ENCODE peak calls at places on chromosomes 2 and 18, in four cellular contexts. One of them, this sample, is unnamed.

GRCh38 chr2:45652090-45653050 is 895 bp downstream of the PRKCE start:
- DNase-seq in GM12865: peak
- DNase-seq in cardiac muscle cell: peak
- DNase-seq in fibroblast of lung: peak
- DNase-seq in this sample: no peak

GRCh38 chr2:70922591-70923234 is 13.0 kb upstream of the ATP6V1B1 start:
- DNase-seq in GM12865: no peak
- DNase-seq in cardiac muscle cell: no peak
- DNase-seq in fibroblast of lung: no peak
- DNase-seq in this sample: no peak

GRCh38 chr2:174332607-174333001 is 2.1 kb upstream of the SP9 start:
- DNase-seq in fibroblast of lung: no peak
- DNase-seq in cardiac muscle cell: no peak
- DNase-seq in GM12865: no peak
- DNase-seq in this sample: no peak

GRCh38 chr2:204116154-204116792 is 179.7 kb downstream of the ICOS start:
- DNase-seq in GM12865: no peak
- DNase-seq in fibroblast of lung: peak
- DNase-seq in cardiac muscle cell: no peak
- DNase-seq in this sample: no peak

GRCh38 chr18:79549638-79550000 is 130.0 kb upstream of the CTDP1 start:
- DNase-seq in GM12865: no peak
- DNase-seq in fibroblast of lung: no peak
- DNase-seq in cardiac muscle cell: no peak
- DNase-seq in this sample: no peak

GRCh38 chr2:1868683-1869141 is 124.4 kb upstream of the PXDN start:
- DNase-seq in fibroblast of lung: no peak
- DNase-seq in cardiac muscle cell: no peak
- DNase-seq in GM12865: no peak
- DNase-seq in this sample: no peak

GRCh38 chr2:10240911-10241610 is 61.6 kb upstream of the HPCAL1 start:
- DNase-seq in cardiac muscle cell: no peak
- DNase-seq in GM12865: no peak
- DNase-seq in fibroblast of lung: no peak
- DNase-seq in this sample: no peak

GRCh38 chr2:134258684-134259408 is 5.0 kb downstream of the MGAT5 start:
- DNase-seq in GM12865: peak
- DNase-seq in fibroblast of lung: no peak
- DNase-seq in cardiac muscle cell: no peak
- DNase-seq in this sample: no peak

GRCh38 chr2:31107588-31108300 is 30.5 kb downstream of the GALNT14 start:
- DNase-seq in GM12865: no peak
- DNase-seq in fibroblast of lung: peak
- DNase-seq in cardiac muscle cell: peak
- DNase-seq in this sample: no peak

GRCh38 chr18:55781481-55781957 is 193.5 kb upstream of the TCF4 start:
- DNase-seq in GM12865: peak
- DNase-seq in cardiac muscle cell: peak
- DNase-seq in fibroblast of lung: peak
- DNase-seq in this sample: no peak

GRCh38 chr18:59556265-59556664 is 141.0 kb downstream of the CCBE1 start:
- DNase-seq in GM12865: no peak
- DNase-seq in cardiac muscle cell: no peak
- DNase-seq in fibroblast of lung: peak
- DNase-seq in this sample: no peak

GRCh38 chr2:180604077-180604476 is 376.3 kb upstream of the UBE2E3 start:
- DNase-seq in GM12865: peak
- DNase-seq in fibroblast of lung: peak
- DNase-seq in cardiac muscle cell: no peak
- DNase-seq in this sample: no peak

GRCh38 chr18:9902832-9903231 is 11.0 kb upstream of the VAPA start:
- DNase-seq in cardiac muscle cell: no peak
- DNase-seq in fibroblast of lung: no peak
- DNase-seq in GM12865: no peak
- DNase-seq in this sample: no peak

GRCh38 chr18:7590800-7591560 is 23.9 kb downstream of the PTPRM start:
- DNase-seq in cardiac muscle cell: no peak
- DNase-seq in fibroblast of lung: no peak
- DNase-seq in GM12865: no peak
- DNase-seq in this sample: no peak

GRCh38 chr18:12393510-12393909 is 14.2 kb upstream of the PRELID3A start:
- DNase-seq in fibroblast of lung: no peak
- DNase-seq in cardiac muscle cell: no peak
- DNase-seq in GM12865: no peak
- DNase-seq in this sample: no peak

GRCh38 chr2:191738667-191739066 is 60.7 kb downstream of the NABP1 start:
- DNase-seq in fibroblast of lung: no peak
- DNase-seq in cardiac muscle cell: no peak
- DNase-seq in GM12865: no peak
- DNase-seq in this sample: no peak

GRCh38 chr2:86170449-86170848 is 24.8 kb downstream of the IMMT start:
- DNase-seq in GM12865: no peak
- DNase-seq in fibroblast of lung: no peak
- DNase-seq in cardiac muscle cell: no peak
- DNase-seq in this sample: no peak

GRCh38 chr2:241375300-241375699 is 19.2 kb downstream of the FARP2 start:
- DNase-seq in fibroblast of lung: no peak
- DNase-seq in GM12865: no peak
- DNase-seq in cardiac muscle cell: no peak
- DNase-seq in this sample: no peak
- TF ChIP-seq CTCF in fibroblast of lung: no peak
- TF ChIP-seq CTCF in GM12865: no peak
- TF ChIP-seq CTCF in cardiac muscle cell: no peak
- TF ChIP-seq CTCF in this sample: no peak

DNA sequence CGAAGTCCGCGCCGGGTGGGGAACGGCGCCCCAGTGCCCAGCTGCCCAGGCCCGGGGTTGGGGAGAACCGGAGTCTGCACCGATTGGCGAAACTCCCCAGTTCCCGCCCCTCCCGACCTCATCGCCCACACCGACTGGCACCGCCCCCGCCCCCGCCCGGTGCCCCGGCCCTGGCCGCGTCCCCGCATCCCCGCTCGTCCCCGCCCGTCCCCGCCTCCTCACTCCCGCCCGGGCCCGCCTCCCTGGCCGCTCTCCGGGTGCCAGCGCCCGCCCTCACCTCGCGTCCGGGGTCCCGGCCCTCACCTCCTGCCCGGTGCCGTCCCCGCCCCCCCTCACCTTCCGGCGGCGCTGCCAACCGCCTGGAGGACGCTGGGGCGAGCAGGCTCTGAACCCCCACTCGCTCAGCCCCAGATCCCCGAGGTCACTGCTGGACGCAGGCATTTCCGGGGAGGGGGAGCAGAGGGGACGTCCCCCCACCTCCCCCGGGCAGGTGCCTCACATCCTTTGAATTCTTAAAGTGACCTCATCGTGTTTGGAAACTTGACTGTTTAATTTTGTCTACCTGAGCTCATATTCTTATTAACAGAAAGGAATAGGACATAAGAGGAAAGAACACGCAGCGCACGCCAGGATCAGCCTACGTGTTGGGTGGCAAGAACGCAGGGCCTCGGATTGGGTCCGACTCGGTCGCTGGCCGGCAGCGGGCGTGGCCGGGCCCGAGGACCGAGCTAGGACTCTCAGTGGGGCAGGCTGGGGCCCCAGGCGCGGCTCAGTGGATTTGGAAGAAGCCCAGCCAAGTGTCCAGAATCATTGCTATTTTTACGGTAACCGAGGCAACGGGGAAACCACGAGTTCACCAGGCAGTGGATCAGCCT is at the start of gene FAM110C:
- DNase-seq in fibroblast of lung: peak
- DNase-seq in cardiac muscle cell: peak
- DNase-seq in GM12865: no peak
- DNase-seq in this sample: no peak
- H3K4me3 ChIP-seq in fibroblast of lung: no peak
- H3K4me3 ChIP-seq in cardiac muscle cell: peak
- H3K4me3 ChIP-seq in GM12865: no peak
- H3K4me3 ChIP-seq in this sample: no peak

GRCh38 chr2:108417254-108417653 is 31.8 kb upstream of the GCC2 start:
- DNase-seq in cardiac muscle cell: no peak
- DNase-seq in GM12865: peak
- DNase-seq in fibroblast of lung: no peak
- DNase-seq in this sample: no peak
- TF ChIP-seq CTCF in cardiac muscle cell: no peak
- TF ChIP-seq CTCF in GM12865: peak
- TF ChIP-seq CTCF in fibroblast of lung: no peak
- TF ChIP-seq CTCF in this sample: peak

DNA sequence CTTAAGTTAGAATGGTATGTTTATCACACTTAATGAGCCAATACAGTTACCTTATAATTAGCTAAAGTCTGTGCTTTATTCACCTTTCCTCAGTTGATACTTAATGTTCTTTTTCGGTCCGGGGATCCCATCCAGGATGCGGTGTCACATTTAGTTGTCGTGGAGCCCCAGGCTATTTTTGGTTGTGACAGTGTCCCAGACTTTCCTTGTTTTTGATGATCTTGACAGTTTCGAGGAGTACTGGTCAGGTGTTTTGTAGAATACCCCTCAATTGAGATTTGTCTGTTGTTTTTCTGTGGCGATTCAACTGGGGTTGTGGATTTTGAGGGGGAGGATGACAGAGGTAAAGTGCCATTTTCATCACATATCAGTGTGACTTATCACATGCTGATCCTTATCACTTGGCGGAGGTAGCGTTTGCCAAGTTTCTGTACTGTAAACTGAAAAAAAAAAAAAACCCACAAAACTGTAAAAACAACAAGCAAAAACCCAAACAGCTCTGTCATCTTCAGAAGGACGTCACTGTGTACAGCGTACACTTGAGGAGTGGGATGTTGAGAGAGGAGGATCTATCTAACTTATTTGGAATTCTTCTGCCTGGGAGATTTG is 67.9 kb downstream of the FMNL2 start:
- DNase-seq in fibroblast of lung: no peak
- DNase-seq in cardiac muscle cell: no peak
- DNase-seq in GM12865: no peak
- DNase-seq in this sample: no peak
- H3K4me3 ChIP-seq in fibroblast of lung: no peak
- H3K4me3 ChIP-seq in cardiac muscle cell: no peak
- H3K4me3 ChIP-seq in GM12865: no peak
- H3K4me3 ChIP-seq in this sample: no peak

GRCh38 chr2:234701421-234701820 is 204.5 kb upstream of the ARL4C start:
- DNase-seq in GM12865: no peak
- DNase-seq in fibroblast of lung: no peak
- DNase-seq in cardiac muscle cell: no peak
- DNase-seq in this sample: no peak

GRCh38 chr2:234705108-234705507 is 208.2 kb upstream of the ARL4C start:
- DNase-seq in cardiac muscle cell: no peak
- DNase-seq in fibroblast of lung: peak
- DNase-seq in GM12865: no peak
- DNase-seq in this sample: no peak

GRCh38 chr2:234701841-234702240 is 205.0 kb upstream of the ARL4C start:
- DNase-seq in GM12865: no peak
- DNase-seq in fibroblast of lung: no peak
- DNase-seq in cardiac muscle cell: no peak
- DNase-seq in this sample: no peak

GRCh38 chr2:234702731-234703225 is 205.9 kb upstream of the ARL4C start:
- DNase-seq in cardiac muscle cell: no peak
- DNase-seq in GM12865: no peak
- DNase-seq in fibroblast of lung: no peak
- DNase-seq in this sample: no peak

GRCh38 chr2:234703258-234703657 is 206.4 kb upstream of the ARL4C start:
- DNase-seq in cardiac muscle cell: no peak
- DNase-seq in fibroblast of lung: no peak
- DNase-seq in GM12865: no peak
- DNase-seq in this sample: no peak
- TF ChIP-seq CTCF in cardiac muscle cell: no peak
- TF ChIP-seq CTCF in fibroblast of lung: no peak
- TF ChIP-seq CTCF in GM12865: no peak
- TF ChIP-seq CTCF in this sample: no peak

This sample was measured in GM12864.